ENCODE peak calls at places on chromosomes 4 and X, in eight cellular contexts. L is Panc1; R is NK-92 treated with Interleukin-12 subunit alpha and Interleukin-12 subunit beta, amount 100 ng/mL, for 24 hours; K is iris pigment epithelial cell; B is HS-5; D is activated CD4-positive, alpha-beta memory T cell treated with anti-CD3 and anti-CD28 coated beads, Interleukin-2, amount 10 ng/mL, durations not matched to agents 7 days and 5 days; C is stimulated activated CD8-positive, alpha-beta memory T cell treated with anti-CD3 and anti-CD28 coated beads, Interleukin-4, amount 100 ng/mL, for 1 hour; F is CD8-positive, alpha-beta memory T cell. N is an unnamed sample.

GRCh38 chr4:116427666-116428065 is 657.7 kb downstream of the TRAM1L1 start:
- DNase-seq in L (no peak), R (no peak), K (no peak), B (no peak), D (no peak), C (no peak), F (no peak), N (no peak)

GRCh38 chrX:41912922-41913321 is 10.4 kb downstream of the CASK start:
- DNase-seq in L (no peak), R (no peak), K (no peak), B (no peak), D (no peak), C (no peak), F (no peak), N (no peak)

GRCh38 chr4:99504804-99505502 is 5.9 kb upstream of the C4orf17 start:
- DNase-seq in L (no peak), R (no peak), K (no peak), B (no peak), D (no peak), C (no peak), F (no peak), N (no peak)

GRCh38 chr4:83851261-83852084 is 315.6 kb downstream of the GPAT3 start:
- DNase-seq in L (no peak), R (no peak), K (peak; percentile 57), B (no peak), D (no peak), C (no peak), F (no peak), N (no peak)

GRCh38 chrX:154327026-154327820 is 31.6 kb downstream of the TKTL1 start:
- DNase-seq in L (no peak), R (no peak), K (no peak), B (no peak), D (peak; percentile 64), C (no peak), F (no peak), N (peak; percentile 39)

GRCh38 chr4:190020790-190021717 is 6.0 kb downstream of the FRG2 start:
- DNase-seq in L (no peak), R (no peak), K (no peak), B (no peak), D (no peak), C (no peak), F (no peak), N (no peak)

GRCh38 chr4:172042714-172043114 is 229.5 kb downstream of the GALNTL6 start:
- DNase-seq in L (no peak), R (peak; percentile 7), K (peak; percentile 3), B (no peak), D (no peak), C (no peak), F (no peak), N (no peak)

GRCh38 chr4:159764343-159764952 is 661.6 kb downstream of the RAPGEF2 start:
- DNase-seq in L (no peak), R (no peak), K (peak; percentile 52), B (no peak), D (no peak), C (no peak), F (no peak), N (no peak)

GRCh38 chrX:13864264-13864663 is 47.4 kb upstream of the GPM6B start:
- DNase-seq in L (no peak), R (no peak), K (peak; percentile 8), B (no peak), D (no peak), C (no peak), F (no peak), N (no peak)

GRCh38 chrX:47218920-47219815 is 687 bp downstream of the CDK16 start:
- DNase-seq in L (no peak), R (peak; percentile 28), K (no peak), B (no peak), D (peak; percentile 59), C (peak; percentile 6), F (peak; percentile 18), N (peak; percentile 24)

GRCh38 chr4:3476341-3476747 is 13.2 kb downstream of the DOK7 start:
- DNase-seq in L (no peak), R (no peak), K (no peak), B (no peak), D (no peak), C (no peak), F (no peak), N (no peak)

GRCh38 chrX:33252306-33252825 is 41.0 kb upstream of the DMD start:
- DNase-seq in L (no peak), R (no peak), K (peak; percentile 23), B (no peak), D (no peak), C (no peak), F (no peak), N (no peak)

GRCh38 chr4:116217781-116218180 is 867.6 kb downstream of the TRAM1L1 start:
- DNase-seq in L (no peak), R (no peak), K (peak; percentile 5), B (peak; percentile 9), D (no peak), C (no peak), F (no peak), N (no peak)

GRCh38 chrX:100404851-100405250 is 5.2 kb downstream of the PCDH19 start:
- DNase-seq in L (no peak), R (no peak), K (no peak), B (no peak), D (no peak), C (no peak), F (no peak), N (no peak)

GRCh38 chr4:124177647-124178425 is 534.7 kb downstream of the ANKRD50 start:
- DNase-seq in L (peak; percentile 45), R (no peak), K (peak; percentile 90), B (peak; percentile 44), D (no peak), C (no peak), F (no peak), N (no peak)

N was measured in effector memory CD8-positive, alpha-beta T cell.